ENCODE peak calls at places on chromosome 15, in five cellular contexts. H is A549, P is esophagus muscularis mucosa, U is K562, X is tibial nerve. J is an unnamed sample.

GRCh38 chr15:47194718-47195117 is 522.6 kb upstream of the SEMA6D start:
- DNase-seq in X (no peak), H (no peak), P (no peak), U (no peak), J (no peak)

GRCh38 chr15:85330941-85331588 is 49.3 kb upstream of the AKAP13 start:
- DNase-seq in P (peak), H (peak), X (peak), U (peak), J (peak)

GRCh38 chr15:67419705-67420104 is 101.2 kb upstream of the C15orf61 start:
- DNase-seq in X (no peak), H (no peak), P (no peak), U (no peak), J (no peak)

GRCh38 chr15:65033659-65034269 is 4.3 kb upstream of the MTFMT start:
- DNase-seq in U (peak), H (no peak), X (no peak), P (no peak), J (no peak)

GRCh38 chr15:58344164-58345070 is 87.4 kb upstream of the LIPC start:
- DNase-seq in U (peak), H (no peak), P (peak), X (no peak), J (no peak)

GRCh38 chr15:42591238-42591936 is 16.0 kb downstream of the STARD9 start:
- DNase-seq in H (peak), P (no peak), U (peak), X (no peak), J (no peak)

GRCh38 chr15:87268675-87269074 is 987.9 kb downstream of the NTRK3 start:
- DNase-seq in X (no peak), U (no peak), P (no peak), H (no peak), J (no peak)

GRCh38 chr15:40282870-40283614 is at the start of gene ANKRD63:
- DNase-seq in H (peak), U (peak), P (no peak), X (no peak), J (no peak)

GRCh38 chr15:61051570-61052031 is 177.5 kb downstream of the RORA start:
- DNase-seq in P (peak), H (peak), U (peak), X (peak), J (no peak)

GRCh38 chr15:25181290-25182097 is 226.7 kb downstream of the SNRPN start:
- DNase-seq in X (no peak), U (no peak), H (no peak), P (peak), J (peak)

GRCh38 chr15:55802600-55803376 is 59.8 kb upstream of the PRTG start:
- DNase-seq in X (no peak), H (no peak), U (no peak), P (no peak), J (no peak)

GRCh38 chr15:52220896-52221660 is 29.9 kb upstream of the GNB5 start:
- DNase-seq in X (no peak), U (no peak), H (no peak), P (no peak), J (no peak)

GRCh38 chr15:87752250-87752951 is 504.1 kb downstream of the NTRK3 start:
- DNase-seq in H (peak), X (peak), U (no peak), P (no peak), J (no peak)

GRCh38 chr15:92454525-92455105 is 60.9 kb downstream of the ST8SIA2 start:
- DNase-seq in X (no peak), H (no peak), U (no peak), P (no peak), J (no peak)

GRCh38 chr15:58856090-58856489 is 77.4 kb downstream of the SLTM start:
- DNase-seq in P (no peak), H (no peak), X (no peak), U (no peak), J (no peak)

GRCh38 chr15:41513282-41514227 is at the start of gene LTK:
- DNase-seq in X (no peak), H (no peak), U (peak), P (no peak), J (no peak)

GRCh38 chr15:58179206-58179605 is 41.0 kb downstream of the AQP9 start:
- DNase-seq in H (no peak), X (no peak), P (no peak), U (peak), J (no peak)

GRCh38 chr15:96851613-96852012 is 521.1 kb downstream of the NR2F2 start:
- DNase-seq in X (peak), P (no peak), H (no peak), U (no peak), J (no peak)

GRCh38 chr15:59160880-59161593 is 45.6 kb upstream of the LDHAL6B start:
- DNase-seq in X (no peak), H (peak), P (no peak), U (peak), J (no peak)

GRCh38 chr15:99130314-99130713 is 25.4 kb downstream of the SYNM start:
- DNase-seq in H (no peak), P (no peak), X (no peak), U (no peak), J (no peak)

GRCh38 chr15:85129881-85130280 is 148.2 kb downstream of the PDE8A start:
- DNase-seq in U (no peak), X (no peak), H (no peak), P (no peak), J (no peak)

GRCh38 chr15:48330045-48330840 is 986 bp upstream of the DUT start:
- DNase-seq in U (no peak), X (no peak), H (no peak), P (no peak), J (no peak)

GRCh38 chr15:48332642-48333034 is 1.4 kb downstream of the DUT start:
- DNase-seq in H (no peak), X (no peak), P (no peak), U (no peak), J (no peak)

GRCh38 chr15:48330855-48331795 is at the start of gene DUT:
- DNase-seq in U (peak), X (peak), P (peak), H (peak), J (peak)

GRCh38 chr15:48333553-48333952 is 2.3 kb downstream of the DUT start:
- DNase-seq in P (no peak), H (no peak), X (no peak), U (peak), J (no peak)

DNA sequence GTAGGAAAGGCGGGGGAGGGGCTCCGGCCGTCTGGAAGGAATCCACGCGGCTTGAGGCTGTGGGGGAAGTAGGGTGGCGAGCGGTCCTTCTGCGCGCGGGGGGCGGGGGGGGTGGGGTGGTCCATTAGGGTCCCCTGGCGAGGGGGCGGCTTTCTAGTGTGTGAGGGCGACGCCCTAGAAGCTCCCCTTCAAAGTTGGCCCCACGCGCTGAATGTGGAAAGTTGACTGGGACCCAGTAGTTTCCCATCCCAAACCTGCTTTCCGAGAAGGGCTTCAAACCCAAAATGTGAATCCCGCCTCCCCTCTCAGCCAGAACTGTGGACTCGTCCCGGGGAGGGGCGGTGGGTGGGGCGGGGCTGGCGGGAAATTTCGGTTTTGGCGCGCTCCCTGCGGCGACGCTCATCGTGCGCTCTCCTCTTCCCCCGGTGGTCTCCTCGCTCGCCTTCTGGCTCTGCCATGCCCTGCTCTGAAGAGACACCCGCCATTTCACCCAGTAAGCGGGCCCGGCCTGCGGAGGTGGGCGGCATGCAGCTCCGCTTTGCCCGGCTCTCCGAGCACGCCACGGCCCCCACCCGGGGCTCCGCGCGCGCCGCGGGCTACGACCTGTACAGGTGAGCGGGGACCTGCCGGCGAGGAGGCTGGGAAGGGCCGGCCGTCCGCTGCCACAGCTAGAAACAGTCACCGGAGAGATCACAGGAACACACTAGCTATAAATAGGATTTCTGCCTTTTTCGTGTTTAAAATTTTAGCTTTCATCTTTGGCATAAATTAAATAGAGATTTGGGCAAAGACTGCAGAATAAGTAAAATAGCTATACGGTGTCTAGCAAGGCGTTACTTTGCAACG is 790 bp downstream of the DUT start:
- DNase-seq in H (peak), X (peak), U (peak), P (no peak), J (peak)
- TF ChIP-seq POLR2A in H (no peak), X (no peak), U (peak), P (no peak), J (no peak)

DNA sequence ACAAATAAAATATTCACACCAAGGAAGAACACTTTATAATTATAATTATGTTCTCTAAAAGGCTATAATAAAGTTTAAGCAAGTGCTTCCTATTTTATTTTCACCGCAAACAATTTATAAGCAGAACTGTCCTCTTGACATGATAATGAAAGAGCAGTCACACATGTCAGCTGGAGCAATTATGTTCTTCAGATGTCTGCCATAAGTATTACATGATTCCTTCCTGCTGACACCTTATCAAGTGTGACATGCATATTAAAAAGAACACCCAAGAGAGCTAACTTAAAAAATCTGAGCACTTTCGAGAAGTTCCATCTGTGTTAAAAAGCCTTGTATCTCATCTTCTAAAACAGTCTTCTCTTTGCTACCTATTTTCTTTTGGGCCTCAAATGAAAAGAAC is 249.5 kb downstream of the SQOR start:
- DNase-seq in X (no peak), P (no peak), U (no peak), H (no peak), J (no peak)
- TF ChIP-seq EP300 in X (no peak), P (no peak), U (no peak), H (no peak), J (no peak)

GRCh38 chr15:74396445-74397238 is 29.2 kb upstream of the CYP11A1 start:
- DNase-seq in U (no peak), H (peak), P (no peak), X (no peak), J (peak)
- TF ChIP-seq POLR2A in U (no peak), H (no peak), P (no peak), X (no peak), J (no peak)

GRCh38 chr15:39159833-39160232 is 421.0 kb upstream of the THBS1 start:
- DNase-seq in U (no peak), P (no peak), H (no peak), X (no peak), J (no peak)
- TF ChIP-seq EP300 in U (no peak), P (no peak), H (no peak), X (no peak), J (no peak)

GRCh38 chr15:69074011-69074842 is 59.7 kb downstream of the NOX5 start:
- DNase-seq in X (peak), P (no peak), U (peak), H (peak), J (peak)
- TF ChIP-seq POLR2A in X (no peak), P (no peak), U (no peak), H (peak), J (no peak)

GRCh38 chr15:33115191-33115861 is 79.2 kb downstream of the FMN1 start:
- DNase-seq in U (no peak), H (no peak), P (no peak), X (no peak), J (no peak)
- TF ChIP-seq EP300 in U (no peak), H (no peak), P (no peak), X (no peak), J (no peak)

GRCh38 chr15:35549567-35549966 is 3.6 kb upstream of the DPH6 start:
- DNase-seq in H (no peak), P (no peak), X (no peak), U (peak), J (no peak)

GRCh38 chr15:35548435-35548834 is 2.5 kb upstream of the DPH6 start:
- DNase-seq in U (peak), P (no peak), H (no peak), X (no peak), J (no peak)

GRCh38 chr15:35547775-35548364 is 1.9 kb upstream of the DPH6 start:
- DNase-seq in U (peak), H (no peak), X (no peak), P (no peak), J (no peak)

GRCh38 chr15:35546581-35547381 is 816 bp upstream of the DPH6 start:
- DNase-seq in P (no peak), U (peak), H (no peak), X (peak), J (no peak)

DNA sequence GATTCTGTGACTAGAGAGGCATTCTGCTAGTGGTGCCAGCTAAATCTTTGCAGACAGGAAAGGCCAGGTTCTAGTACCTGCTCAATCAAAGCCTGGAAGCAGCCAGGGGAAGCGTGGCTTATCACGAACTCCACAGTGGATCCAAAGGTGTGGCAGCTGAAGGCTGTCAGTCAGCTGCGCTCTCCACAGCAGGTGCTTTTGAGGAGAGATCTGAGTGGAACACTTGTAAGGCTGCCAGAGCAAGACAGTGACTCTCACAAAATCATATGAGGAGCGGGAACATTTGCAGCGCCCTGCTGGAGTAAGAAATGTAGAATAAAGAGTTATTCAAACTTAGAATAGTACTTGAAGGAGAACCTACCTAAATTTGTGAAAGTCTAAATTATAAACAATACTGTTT is 5.0 kb upstream of the DPH6 start:
- DNase-seq in P (no peak), H (no peak), X (no peak), U (no peak), J (no peak)
- TF ChIP-seq POLR2A in P (no peak), H (no peak), X (no peak), U (no peak), J (no peak)

DNA sequence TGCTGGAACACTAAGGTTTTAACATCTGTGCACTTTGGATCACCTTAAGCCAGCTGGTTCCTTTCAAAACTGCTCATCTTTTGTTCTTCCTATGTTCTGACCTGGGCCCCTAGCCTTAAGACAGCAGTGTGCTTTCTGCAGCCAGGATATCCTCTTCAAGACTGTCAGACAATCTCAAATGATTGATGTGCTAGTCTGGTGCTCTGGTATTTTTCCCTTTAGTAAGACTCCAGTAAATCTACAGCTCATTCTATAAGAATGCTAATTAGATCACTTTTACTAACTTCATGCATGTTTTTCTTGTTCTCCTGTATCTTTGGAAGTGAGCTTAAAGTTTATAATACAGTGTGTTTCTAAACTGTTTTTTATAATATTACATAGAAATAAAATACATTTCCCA is 220.8 kb upstream of the NANOGP8 start:
- DNase-seq in X (no peak), H (no peak), U (peak), P (no peak), J (no peak)
- TF ChIP-seq EP300 in X (no peak), H (no peak), U (no peak), P (no peak), J (no peak)